ENCODE peak calls at places on chromosomes 3 and 15, in five cellular contexts. N, R, E, Q and M are unnamed samples. For H3K27me3, the result is how much of the 10 kb centered on the place peaks cover.

GRCh38 chr15:27701014-27701413 is 398.1 kb downstream of the OCA2 start:
- DNase-seq in E (no peak), Q (no peak), N (no peak), R (no peak), M (no peak)

GRCh38 chr3:73007992-73008712 is 11.5 kb downstream of the PPP4R2 start:
- DNase-seq in Q (no peak), N (no peak), E (no peak), R (no peak), M (no peak)

GRCh38 chr3:17050051-17050450 is 165.3 kb downstream of the PLCL2 start:
- DNase-seq in N (no peak), Q (no peak), R (no peak), E (no peak), M (no peak)

GRCh38 chr3:16790432-16791379 is 94.0 kb upstream of the PLCL2 start:
- DNase-seq in Q (no peak), N (no peak), E (no peak), R (no peak), M (no peak)

GRCh38 chr15:85583404-85584390 is 203.3 kb downstream of the AKAP13 start:
- DNase-seq in N (peak), Q (no peak), E (peak), R (peak), M (no peak)

GRCh38 chr3:195542691-195543641 is at the start of gene PPP1R2:
- DNase-seq in Q (peak), N (peak), E (peak), R (peak), M (peak)

GRCh38 chr15:71080166-71080565 is 35.1 kb upstream of the THSD4 start:
- DNase-seq in E (no peak), Q (no peak), R (no peak), N (no peak), M (no peak)

GRCh38 chr3:129690406-129690805 is 83.9 kb upstream of the PLXND1 start:
- DNase-seq in R (no peak), N (no peak), Q (peak), E (peak), M (peak)

GRCh38 chr3:76826915-76827314 is 213.0 kb upstream of the ROBO2 start:
- DNase-seq in Q (no peak), R (no peak), E (no peak), N (no peak), M (peak)

GRCh38 chr3:131812433-131812832 is 222.4 kb downstream of the CPNE4 start:
- DNase-seq in R (no peak), E (no peak), N (no peak), Q (no peak), M (peak)

GRCh38 chr3:134406331-134407246 is 32.3 kb upstream of the AMOTL2 start:
- DNase-seq in R (peak), Q (no peak), E (peak), N (peak), M (no peak)

GRCh38 chr3:105606052-105606451 is 239.3 kb downstream of the ALCAM start:
- DNase-seq in E (no peak), N (no peak), Q (no peak), R (no peak), M (no peak)

GRCh38 chr15:40906947-40907802 is 12.9 kb downstream of the VPS18 start:
- DNase-seq in E (peak), R (peak), Q (no peak), N (no peak), M (peak)

GRCh38 chr3:1576047-1576446 is 483.2 kb downstream of the CNTN6 start:
- DNase-seq in Q (no peak), N (no peak), R (no peak), E (no peak), M (no peak)

GRCh38 chr3:26118165-26118564 is 328.3 kb downstream of the OXSM start:
- DNase-seq in N (no peak), E (no peak), Q (no peak), R (no peak), M (peak)

GRCh38 chr15:29670945-29671307 is 151.3 kb downstream of the TJP1 start:
- DNase-seq in E (no peak), N (no peak), R (no peak), Q (no peak), M (no peak)

GRCh38 chr3:56702487-56703315 is 19.6 kb upstream of the TASOR start:
- DNase-seq in Q (peak), N (no peak), E (peak), R (no peak), M (peak)

GRCh38 chr15:89577776-89578115 is 2.5 kb downstream of the TICRR start:
- DNase-seq in R (no peak), Q (no peak), N (no peak), E (no peak), M (no peak)

GRCh38 chr3:59128685-59129084 is 78.9 kb upstream of the CFAP20DC start:
- DNase-seq in Q (no peak), N (no peak), R (no peak), E (no peak), M (no peak)

GRCh38 chr3:46917257-46917656 is 39.7 kb downstream of the PTH1R start:
- DNase-seq in R (peak), E (no peak), Q (peak), N (peak), M (no peak)

GRCh38 chr3:42351221-42351620 is 59.2 kb downstream of the LYZL4 start:
- DNase-seq in N (no peak), Q (no peak), R (no peak), E (no peak), M (no peak)

GRCh38 chr3:86995537-86995936 is 4.6 kb upstream of the VGLL3 start:
- DNase-seq in Q (no peak), E (no peak), R (no peak), N (no peak), M (no peak)

GRCh38 chr15:50888054-50888453 is 20.4 kb upstream of the AP4E1 start:
- DNase-seq in Q (no peak), R (no peak), N (no peak), E (no peak), M (no peak)

GRCh38 chr15:42155546-42156265 is 730 bp downstream of the PLA2G4F start:
- DNase-seq in R (no peak), N (no peak), Q (no peak), E (peak), M (no peak)

GRCh38 chr3:99659032-99659431 is 20.6 kb downstream of the COL8A1 start:
- DNase-seq in Q (peak), N (no peak), R (no peak), E (no peak), M (no peak)

GRCh38 chr3:180690061-180690460 is 10.8 kb upstream of the CCDC39 start:
- DNase-seq in E (no peak), Q (no peak), R (no peak), N (no peak), M (no peak)
- H3K27me3 ChIP-seq in E (under half), Q (under half), R (under half), N (under half), M (under half)

GRCh38 chr3:62376187-62376720 is 2.9 kb upstream of the FEZF2 start:
- DNase-seq in Q (no peak), E (no peak), R (no peak), N (no peak), M (no peak)

GRCh38 chr3:62379206-62379834 is 6.0 kb upstream of the FEZF2 start:
- DNase-seq in E (no peak), Q (no peak), R (no peak), N (no peak), M (no peak)

GRCh38 chr3:62375655-62376054 is 2.3 kb upstream of the FEZF2 start:
- DNase-seq in N (no peak), Q (no peak), R (no peak), E (no peak), M (no peak)

GRCh38 chr3:62376906-62377865 is 3.8 kb upstream of the FEZF2 start:
- DNase-seq in Q (no peak), N (no peak), R (no peak), E (no peak), M (no peak)

GRCh38 chr3:62378329-62378789 is 5.0 kb upstream of the FEZF2 start:
- DNase-seq in Q (no peak), N (no peak), E (peak), R (no peak), M (no peak)
- H3K27me3 ChIP-seq in Q (half or more), N (under half), E (half or more), R (half or more), M (half or more)

GRCh38 chr3:184491011-184491576 is 70.5 kb upstream of the EPHB3 start:
- DNase-seq in N (no peak), Q (no peak), E (no peak), R (no peak), M (no peak)
- H3K27me3 ChIP-seq in N (under half), Q (half or more), E (half or more), R (half or more), M (half or more)

DNA sequence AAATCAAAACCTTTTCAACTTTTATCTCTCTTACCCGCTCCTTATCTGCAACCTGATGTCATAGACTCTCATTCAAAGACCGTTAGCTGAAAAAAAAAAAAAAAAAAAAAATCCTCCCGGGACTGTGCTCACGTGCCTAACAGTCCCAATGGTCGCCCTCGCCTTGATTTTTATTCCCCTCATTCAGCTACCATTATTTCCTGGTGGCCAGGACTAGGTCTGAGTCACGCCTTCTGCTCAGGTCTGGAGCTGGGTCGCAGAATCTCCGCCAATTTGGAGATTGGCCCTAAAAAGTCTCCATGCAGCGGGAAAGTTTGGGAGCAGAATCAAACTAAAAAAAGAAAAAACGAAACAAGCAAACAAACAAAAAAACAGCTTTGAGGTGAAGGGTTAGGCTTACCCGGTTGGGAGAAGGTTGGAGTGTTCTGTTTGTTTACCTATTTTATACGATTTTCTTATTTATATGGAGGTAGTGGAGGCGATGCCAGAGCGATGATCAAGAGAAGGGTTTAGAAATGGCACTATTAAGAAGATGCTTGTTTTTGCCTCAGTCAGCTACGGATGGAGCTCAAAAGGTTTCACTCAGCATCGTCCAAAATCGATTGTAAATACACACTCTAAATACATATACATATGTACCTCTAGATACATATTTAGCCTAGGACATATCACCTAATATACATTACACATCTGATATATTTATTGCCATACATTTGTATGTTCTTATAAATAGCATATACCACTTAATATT is 51.1 kb downstream of the ZIC4 start:
- DNase-seq in Q (no peak), R (no peak), E (no peak), N (no peak), M (no peak)
- H3K27me3 ChIP-seq in Q (half or more), R (half or more), E (half or more), N (under half), M (half or more)

GRCh38 chr15:59999558-60000112 is 4.5 kb upstream of the FOXB1 start:
- DNase-seq in N (no peak), E (no peak), Q (no peak), R (no peak), M (no peak)
- H3K27me3 ChIP-seq in N (half or more), E (half or more), Q (half or more), R (half or more), M (half or more)

GRCh38 chr3:14808025-14808424 is 10.7 kb upstream of the FGD5 start:
- DNase-seq in Q (no peak), R (no peak), E (no peak), N (no peak), M (no peak)

GRCh38 chr3:14806641-14807263 is 12.0 kb upstream of the FGD5 start:
- DNase-seq in E (no peak), R (no peak), N (peak), Q (peak), M (no peak)

GRCh38 chr3:14810795-14811661 is 7.7 kb upstream of the FGD5 start:
- DNase-seq in E (no peak), Q (no peak), N (peak), R (no peak), M (no peak)

GRCh38 chr3:14810070-14810732 is 8.6 kb upstream of the FGD5 start:
- DNase-seq in E (no peak), R (peak), N (peak), Q (peak), M (no peak)

DNA sequence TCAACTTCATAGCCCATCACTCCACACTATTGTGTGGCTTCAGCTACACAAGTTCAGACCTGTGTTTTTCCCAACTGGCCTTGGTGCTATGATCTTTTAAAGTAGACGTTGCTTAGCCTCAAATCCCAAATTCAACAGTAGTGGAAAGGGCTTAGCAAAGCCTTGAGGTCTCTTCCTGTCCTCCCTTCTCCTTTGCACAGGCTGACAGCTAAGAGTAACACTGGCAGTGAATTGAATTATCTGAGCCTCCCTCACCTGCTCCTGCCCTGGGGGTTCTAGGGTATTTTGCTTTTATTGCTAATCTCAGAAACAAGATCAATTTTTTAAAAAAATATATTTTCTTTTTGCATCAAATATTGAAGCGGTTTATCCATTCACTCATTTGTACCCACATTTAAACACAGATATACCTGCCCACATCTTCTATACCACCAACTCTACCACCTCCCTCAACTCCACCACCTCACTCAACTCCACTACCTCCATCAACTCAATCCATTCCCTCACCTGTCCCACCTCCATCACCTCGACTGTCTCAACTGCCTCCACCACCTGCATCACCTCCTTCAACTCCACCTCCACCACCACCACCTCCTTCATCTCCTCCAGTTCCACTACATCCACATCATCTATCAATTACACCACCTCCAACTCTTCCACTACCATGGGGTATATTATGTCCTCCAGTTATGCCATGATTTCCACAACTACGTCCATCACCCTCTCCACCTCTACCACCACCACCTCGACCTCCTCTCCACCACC is 10.1 kb upstream of the FGD5 start:
- DNase-seq in N (no peak), R (no peak), E (no peak), Q (no peak), M (no peak)
- H3K27me3 ChIP-seq in N (under half), R (half or more), E (under half), Q (under half), M (half or more)

GRCh38 chr3:4977001-4977888 is 2.0 kb upstream of the BHLHE40 start:
- DNase-seq in E (peak), R (peak), N (peak), Q (peak), M (no peak)
- H3K27me3 ChIP-seq in E (under half), R (under half), N (under half), Q (under half), M (under half)

GRCh38 chr3:182214406-182214805 is 502.7 kb downstream of the SOX2 start:
- DNase-seq in N (no peak), R (peak), E (no peak), Q (no peak), M (no peak)
- H3K27me3 ChIP-seq in N (under half), R (under half), E (under half), Q (under half), M (under half)

DNA sequence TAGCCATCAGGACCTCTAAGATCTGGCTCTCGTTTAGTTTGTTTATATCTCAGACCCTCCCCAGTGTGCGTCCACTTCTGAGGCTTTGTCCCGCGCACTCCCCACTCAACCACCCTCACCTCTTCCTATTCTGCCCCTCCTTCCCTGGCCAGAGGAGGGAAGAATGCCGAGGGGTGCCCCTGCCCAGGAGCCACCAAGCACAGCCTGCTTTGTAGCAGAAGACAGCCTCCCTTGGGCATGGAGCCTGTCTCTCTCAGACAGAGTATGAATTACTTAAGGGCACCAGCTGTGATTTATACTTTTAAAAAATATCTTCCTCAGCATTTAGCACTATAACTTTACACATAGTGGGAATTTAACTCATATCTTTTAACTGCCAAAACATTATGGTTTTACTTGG is 6.0 kb downstream of the TMEM266 start:
- DNase-seq in R (no peak), Q (no peak), N (no peak), E (no peak), M (no peak)
- H3K27me3 ChIP-seq in R (half or more), Q (under half), N (under half), E (half or more), M (under half)

DNA sequence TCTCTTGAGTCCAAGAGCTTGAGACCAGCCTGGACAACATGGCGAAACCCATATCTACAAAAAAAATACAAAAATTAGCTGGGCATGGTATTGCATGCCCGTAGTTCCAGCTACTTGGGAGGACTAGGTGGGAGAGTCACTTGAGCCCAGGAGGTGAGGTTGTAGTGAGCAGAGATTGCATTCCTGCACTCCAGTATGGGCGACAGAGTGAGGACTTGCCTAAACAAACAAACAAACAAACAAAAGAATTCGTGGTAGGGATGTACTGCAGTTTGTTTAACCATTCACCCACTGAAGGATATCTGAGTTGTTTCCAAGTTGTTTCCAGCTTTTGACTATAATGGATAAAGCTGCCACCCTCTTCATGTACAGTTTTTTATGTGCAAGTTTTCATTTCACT is 7.5 kb upstream of the NMD3 start:
- DNase-seq in R (no peak), N (no peak), E (no peak), Q (no peak), M (no peak)
- H3K27me3 ChIP-seq in R (under half), N (under half), E (under half), Q (under half), M (under half)